ENCODE peak calls at places on chromosomes 13 and 19, in ten cellular contexts. E is astrocyte; C is MG63; R is thoracic aorta; U is small intestine; L is fibroblast of lung; G is suprapubic skin; M is CD8-positive, alpha-beta memory T cell; T is DND-41; X is GM23248. A is an unnamed sample. For H3K9me3, the result is how much of the 10 kb centered on the place peaks cover.

GRCh38 chr19:52722062-52723005 is 12.5 kb downstream of the ZNF611 start:
- DNase-seq in E (peak), C (peak), R (no peak), U (no peak), L (peak), G (no peak), M (no peak), T (no peak), X (peak), A (no peak)

GRCh38 chr19:30692517-30692870 is 320.3 kb downstream of the ZNF536 start:
- DNase-seq in E (no peak), C (peak), R (no peak), U (no peak), L (peak), G (peak), M (no peak), T (no peak), X (peak), A (no peak)

GRCh38 chr13:113187905-113188595 is 20.4 kb downstream of the PCID2 start:
- DNase-seq in E (peak), C (peak), R (no peak), U (no peak), L (peak), G (no peak), M (no peak), T (no peak), X (no peak), A (no peak)

GRCh38 chr13:31898383-31899071 is 133.0 kb upstream of the FRY start:
- DNase-seq in E (no peak), C (no peak), R (no peak), U (no peak), L (no peak), G (no peak), M (no peak), T (no peak), X (no peak), A (no peak)

GRCh38 chr13:43354147-43354945 is 331.0 kb downstream of the DNAJC15 start:
- DNase-seq in E (no peak), C (no peak), R (no peak), U (no peak), L (no peak), G (no peak), M (no peak), T (no peak), X (no peak), A (no peak)

GRCh38 chr19:8373867-8374813 is 10.2 kb downstream of the ANGPTL4 start:
- DNase-seq in E (no peak), C (no peak), R (no peak), U (peak), L (no peak), G (peak), M (no peak), T (no peak), X (no peak), A (no peak)

GRCh38 chr13:75357576-75358295 is 124.2 kb downstream of the TBC1D4 start:
- DNase-seq in E (peak), C (peak), R (no peak), U (peak), L (peak), G (no peak), M (no peak), T (peak), X (peak), A (peak)

GRCh38 chr19:42542791-42543190 is 14.5 kb upstream of the CEACAM1 start:
- DNase-seq in E (no peak), C (no peak), R (no peak), U (no peak), L (no peak), G (peak), M (no peak), T (no peak), X (no peak), A (no peak)

GRCh38 chr19:32223595-32224370 is 121.6 kb upstream of the ZNF507 start:
- DNase-seq in E (no peak), C (no peak), R (no peak), U (no peak), L (no peak), G (no peak), M (no peak), T (peak), X (no peak), A (no peak)

GRCh38 chr19:30521937-30522336 is 149.8 kb downstream of the ZNF536 start:
- DNase-seq in E (no peak), C (no peak), R (no peak), U (no peak), L (no peak), G (peak), M (no peak), T (no peak), X (no peak), A (no peak)

GRCh38 chr19:48111280-48111679 is 663 bp upstream of the PLA2G4C start:
- DNase-seq in E (no peak), C (no peak), R (no peak), U (no peak), L (no peak), G (no peak), M (no peak), T (no peak), X (no peak), A (no peak)

GRCh38 chr19:29811125-29812079 is at the start of gene CCNE1:
- DNase-seq in E (peak), C (peak), R (peak), U (peak), L (peak), G (peak), M (peak), T (peak), X (peak), A (peak)

GRCh38 chr13:112859817-112860190 is 109.2 kb upstream of the MCF2L start:
- DNase-seq in E (peak), C (no peak), R (no peak), U (no peak), L (peak), G (no peak), M (no peak), T (no peak), X (peak), A (no peak)

GRCh38 chr13:45156565-45157361 is 36.5 kb downstream of the GTF2F2 start:
- DNase-seq in E (no peak), C (no peak), R (no peak), U (no peak), L (no peak), G (no peak), M (no peak), T (no peak), X (no peak), A (no peak)

GRCh38 chr13:51058461-51059167 is 52.5 kb downstream of the C13orf42 start:
- DNase-seq in E (no peak), C (no peak), R (no peak), U (no peak), L (no peak), G (no peak), M (no peak), T (no peak), X (no peak), A (no peak)

GRCh38 chr13:21106089-21106488 is 44.7 kb upstream of the LATS2 start:
- DNase-seq in E (peak), C (peak), R (no peak), U (no peak), L (peak), G (peak), M (no peak), T (no peak), X (peak), A (no peak)

GRCh38 chr13:102948006-102948405 is 102.2 kb downstream of the ERCC5 start:
- DNase-seq in E (no peak), C (no peak), R (no peak), U (peak), L (peak), G (no peak), M (no peak), T (no peak), X (no peak), A (no peak)

GRCh38 chr13:44364601-44365000 is 9.0 kb upstream of the SERP2 start:
- DNase-seq in E (peak), C (peak), R (no peak), U (peak), L (peak), G (no peak), M (no peak), T (no peak), X (peak), A (no peak)

GRCh38 chr19:50269653-50270052 is 59.5 kb downstream of the KCNC3 start:
- DNase-seq in E (no peak), C (no peak), R (no peak), U (no peak), L (no peak), G (no peak), M (no peak), T (no peak), X (no peak), A (no peak)

GRCh38 chr19:33947565-33947964 is 150.9 kb downstream of the KCTD15 start:
- DNase-seq in E (no peak), C (no peak), R (no peak), U (no peak), L (no peak), G (no peak), M (no peak), T (no peak), X (no peak), A (no peak)

GRCh38 chr13:50081106-50081898 is 66.1 kb downstream of the KCNRG start:
- DNase-seq in E (no peak), C (peak), R (no peak), U (peak), L (no peak), G (no peak), M (peak), T (peak), X (peak), A (peak)

GRCh38 chr19:35975608-35976214 is 19.3 kb upstream of the SDHAF1 start:
- DNase-seq in E (peak), C (no peak), R (no peak), U (no peak), L (peak), G (no peak), M (no peak), T (peak), X (peak), A (no peak)

GRCh38 chr19:40596608-40597328 is 4.4 kb upstream of the LTBP4 start:
- DNase-seq in E (no peak), C (peak), R (no peak), U (peak), L (peak), G (no peak), M (no peak), T (no peak), X (peak), A (no peak)

GRCh38 chr13:99446242-99446641 is 55.0 kb upstream of the TM9SF2 start:
- DNase-seq in E (no peak), C (no peak), R (no peak), U (no peak), L (no peak), G (no peak), M (no peak), T (no peak), X (no peak), A (no peak)

GRCh38 chr19:10593820-10594637 is 6.9 kb upstream of the AP1M2 start:
- DNase-seq in E (no peak), C (no peak), R (no peak), U (no peak), L (no peak), G (peak), M (no peak), T (no peak), X (no peak), A (no peak)

GRCh38 chr19:662962-663681 is at the start of gene RNF126:
- DNase-seq in E (peak), C (peak), R (peak), U (peak), L (peak), G (peak), M (peak), T (peak), X (peak), A (peak)

GRCh38 chr13:41622545-41623429 is 165.4 kb downstream of the RGCC start:
- DNase-seq in E (peak), C (peak), R (no peak), U (no peak), L (peak), G (no peak), M (no peak), T (no peak), X (peak), A (no peak)

GRCh38 chr19:40921005-40921897 is 39.2 kb upstream of the CYP2A7 start:
- DNase-seq in E (no peak), C (peak), R (no peak), U (peak), L (peak), G (no peak), M (no peak), T (no peak), X (peak), A (no peak)

GRCh38 chr13:45519473-45519872 is 54.7 kb downstream of the COG3 start:
- DNase-seq in E (no peak), C (no peak), R (no peak), U (no peak), L (no peak), G (no peak), M (no peak), T (no peak), X (no peak), A (no peak)

DNA sequence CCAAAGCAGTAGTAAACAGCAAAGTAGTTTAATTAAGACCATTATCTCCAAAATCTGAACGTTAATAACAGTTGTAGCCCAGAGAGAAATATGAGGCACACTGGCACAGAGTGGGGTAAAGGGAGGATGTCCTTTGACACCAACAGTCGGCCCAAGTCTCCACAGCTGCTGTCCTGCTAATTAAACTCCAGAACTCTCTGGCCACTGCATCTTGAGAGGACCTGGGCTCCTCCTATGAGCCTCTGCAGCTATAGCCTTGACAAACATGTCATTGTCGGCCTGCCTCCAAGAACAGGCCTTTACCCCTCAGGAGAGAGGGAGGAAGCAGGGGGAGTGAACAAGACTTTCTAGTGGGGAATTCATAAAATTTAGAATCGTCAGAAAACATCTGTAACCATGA is 1170.4 kb downstream of the UQCRFS1 start:
- DNase-seq in E (no peak), C (no peak), R (no peak), U (no peak), L (no peak), G (no peak), M (no peak), T (no peak), X (no peak), A (no peak)
- H3K9me3 ChIP-seq in E (under half), C (under half), R (under half), U (under half), L (under half), G (under half), M (under half), T (under half), X (under half), A (under half)

DNA sequence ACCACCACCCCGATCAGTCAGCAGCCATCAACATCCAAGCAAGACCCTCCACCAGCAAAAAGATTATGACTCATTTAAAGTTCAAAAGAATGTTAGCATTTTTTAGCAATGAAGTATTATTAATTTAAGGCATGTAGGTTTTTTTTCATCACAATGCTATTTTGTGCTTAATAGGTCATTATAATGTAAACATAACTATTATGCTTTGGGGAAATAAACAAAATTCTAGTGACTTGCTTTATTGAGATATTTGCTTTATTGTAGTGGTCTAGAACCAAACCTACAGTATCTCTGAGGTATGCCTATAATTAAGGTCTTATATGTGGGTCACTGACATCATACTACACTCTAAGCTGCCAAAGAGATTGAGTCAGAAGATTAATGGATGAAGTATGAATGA is 20.0 kb downstream of the KLF12 start:
- DNase-seq in E (peak), C (peak), R (no peak), U (no peak), L (no peak), G (no peak), M (no peak), T (no peak), X (peak), A (no peak)
- H3K9me3 ChIP-seq in E (under half), C (under half), R (under half), U (under half), L (under half), G (under half), M (under half), T (under half), X (under half), A (under half)

GRCh38 chr19:45216677-45217076 is 28.5 kb downstream of the EXOC3L2 start:
- DNase-seq in E (peak), C (no peak), R (no peak), U (no peak), L (no peak), G (no peak), M (no peak), T (no peak), X (no peak), A (no peak)

GRCh38 chr19:45217193-45217956 is 27.8 kb downstream of the EXOC3L2 start:
- DNase-seq in E (no peak), C (no peak), R (no peak), U (no peak), L (no peak), G (no peak), M (no peak), T (no peak), X (peak), A (no peak)

GRCh38 chr19:45218426-45218825 is 26.8 kb downstream of the EXOC3L2 start:
- DNase-seq in E (no peak), C (no peak), R (no peak), U (no peak), L (no peak), G (no peak), M (no peak), T (no peak), X (no peak), A (no peak)

GRCh38 chr19:45217957-45218334 is 27.3 kb downstream of the EXOC3L2 start:
- DNase-seq in E (no peak), C (no peak), R (no peak), U (no peak), L (no peak), G (no peak), M (no peak), T (no peak), X (no peak), A (no peak)

DNA sequence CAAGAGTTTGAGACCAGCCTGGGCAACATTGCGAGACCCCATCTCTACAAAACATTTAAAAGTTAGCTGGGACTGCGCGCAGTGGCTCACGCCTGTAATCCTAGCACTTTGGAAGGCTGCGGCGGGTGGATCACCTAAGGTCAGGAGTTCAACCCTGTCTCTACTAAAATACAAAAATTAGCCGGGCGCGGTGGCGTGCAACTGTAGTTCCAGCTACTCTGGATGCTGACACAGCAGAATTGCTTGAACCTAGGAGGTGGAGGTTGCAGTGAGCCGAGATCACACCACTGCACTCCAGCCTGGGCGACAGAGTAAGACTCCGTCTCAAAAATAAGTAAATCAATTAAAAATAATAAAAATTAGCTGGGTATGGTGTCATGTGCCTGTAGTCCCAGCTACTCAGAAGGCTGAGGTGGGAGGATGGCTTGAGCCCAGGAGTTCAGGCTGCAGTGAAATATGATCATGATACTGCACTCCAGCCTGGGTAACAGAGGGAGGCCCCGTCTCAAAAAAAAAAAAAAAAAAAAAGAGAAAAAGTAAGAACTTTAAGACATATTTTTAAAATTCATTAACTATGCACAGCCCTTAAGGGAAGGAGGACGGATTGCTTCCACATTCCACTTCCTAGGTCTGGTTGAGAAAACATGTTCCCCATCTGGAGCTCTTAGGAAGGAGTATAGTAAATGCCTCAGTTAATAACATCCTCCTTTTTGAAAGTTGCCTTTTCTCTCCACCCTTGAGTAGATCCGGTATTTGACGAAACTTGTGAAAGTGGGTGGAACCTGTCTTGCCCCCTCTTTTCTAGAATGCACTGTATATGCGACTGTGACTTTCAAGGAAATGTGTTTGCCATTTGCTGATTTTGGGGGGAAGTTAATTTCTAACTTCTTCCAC is 26.1 kb downstream of the EXOC3L2 start:
- DNase-seq in E (no peak), C (no peak), R (no peak), U (no peak), L (no peak), G (no peak), M (no peak), T (no peak), X (no peak), A (no peak)
- H3K9me3 ChIP-seq in E (under half), C (under half), R (under half), U (under half), L (under half), G (under half), M (under half), T (under half), X (under half), A (under half)

DNA sequence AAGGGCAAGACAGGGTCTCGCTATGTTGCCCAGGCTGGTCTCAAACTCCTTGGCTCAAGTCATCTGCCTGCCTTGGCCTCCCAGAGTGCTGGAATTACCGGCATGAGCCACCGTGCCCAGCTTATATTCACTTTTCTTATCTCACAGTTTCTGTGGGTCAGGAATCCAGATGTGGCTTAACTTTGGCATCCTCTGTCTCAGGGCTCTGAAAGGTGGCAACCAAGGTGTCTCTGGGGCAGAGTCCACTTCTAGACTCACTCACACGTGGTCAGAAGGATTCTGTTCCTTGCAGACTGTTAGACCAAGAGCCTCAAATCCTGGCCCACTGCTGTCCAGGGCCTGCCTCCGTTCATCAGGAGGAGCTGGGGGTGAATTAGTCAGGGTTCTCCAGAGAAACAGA is 7.6 kb upstream of the LMNB2 start:
- DNase-seq in E (no peak), C (no peak), R (no peak), U (peak), L (no peak), G (no peak), M (no peak), T (no peak), X (no peak), A (no peak)
- H3K9me3 ChIP-seq in E (under half), C (under half), R (under half), U (under half), L (under half), G (under half), M (under half), T (under half), X (under half), A (under half)

GRCh38 chr19:27777726-27778125 is 1435.2 kb downstream of the UQCRFS1 start:
- DNase-seq in E (no peak), C (no peak), R (no peak), U (no peak), L (no peak), G (no peak), M (no peak), T (no peak), X (no peak), A (no peak)
- H3K9me3 ChIP-seq in E (under half), C (under half), R (half or more), U (under half), L (under half), G (under half), M (under half), T (under half), X (under half), A (under half)

A was measured in T-helper 17 cell.